ENCODE peak calls at places on chromosomes 5 and 9, in ten cellular contexts. B is mucosa of descending colon, W is tibial artery, G is A673, I is endodermal cell, S is stomach, Q is breast epithelium, Y is brain microvascular endothelial cell, E is IMR-90, K is heart left ventricle. C is an unnamed sample. For H3K36me3, the result is how much of the 10 kb centered on the place peaks cover.

GRCh38 chr5:146560205-146560812 is 44.3 kb upstream of the GPR151 start:
- DNase-seq in B (no peak), W (no peak), G (no peak), I (peak), S (no peak), Q (no peak), Y (no peak), E (peak), K (no peak), C (peak)

GRCh38 chr5:84088996-84089395 is 295.7 kb downstream of the EDIL3 start:
- DNase-seq in B (peak), W (no peak), G (peak), I (no peak), S (no peak), Q (no peak), Y (peak), E (peak), K (no peak), C (no peak)

GRCh38 chr5:83048277-83048676 is 28.9 kb downstream of the TMEM167A start:
- DNase-seq in B (no peak), W (no peak), G (no peak), I (no peak), S (no peak), Q (no peak), Y (peak), E (peak), K (no peak), C (no peak)

GRCh38 chr5:100553209-100553608 is 18.0 kb downstream of the FAM174A start:
- DNase-seq in B (no peak), W (no peak), G (no peak), I (no peak), S (no peak), Q (no peak), Y (no peak), E (peak), K (no peak), C (no peak)

GRCh38 chr9:5626727-5627634 is 1.9 kb upstream of the RIC1 start:
- DNase-seq in B (peak), W (peak), G (peak), I (no peak), S (no peak), Q (peak), Y (peak), E (peak), K (peak), C (no peak)

GRCh38 chr9:37880916-37881479 is 22.9 kb downstream of the SLC25A51 start:
- DNase-seq in B (no peak), W (no peak), G (no peak), I (no peak), S (no peak), Q (no peak), Y (no peak), E (peak), K (no peak), C (no peak)

GRCh38 chr9:26744362-26744965 is 148.1 kb downstream of the CAAP1 start:
- DNase-seq in B (no peak), W (no peak), G (peak), I (no peak), S (no peak), Q (no peak), Y (no peak), E (peak), K (no peak), C (no peak)

GRCh38 chr5:25713259-25713658 is 1068.5 kb upstream of the CDH10 start:
- DNase-seq in B (no peak), W (no peak), G (no peak), I (peak), S (no peak), Q (no peak), Y (no peak), E (no peak), K (no peak), C (peak)

GRCh38 chr5:14227501-14227900 is 84.4 kb downstream of the TRIO start:
- DNase-seq in B (no peak), W (no peak), G (no peak), I (no peak), S (no peak), Q (no peak), Y (no peak), E (no peak), K (no peak), C (no peak)

GRCh38 chr5:67673618-67674017 is 477.0 kb upstream of the CD180 start:
- DNase-seq in B (no peak), W (no peak), G (no peak), I (no peak), S (no peak), Q (no peak), Y (no peak), E (no peak), K (no peak), C (no peak)

GRCh38 chr5:172898513-172899369 is 60.5 kb upstream of the RPL26L1 start:
- DNase-seq in B (no peak), W (no peak), G (no peak), I (no peak), S (no peak), Q (no peak), Y (no peak), E (no peak), K (no peak), C (no peak)

GRCh38 chr9:129718647-129719046 is 34.2 kb downstream of the PTGES start:
- DNase-seq in B (no peak), W (no peak), G (no peak), I (no peak), S (no peak), Q (no peak), Y (no peak), E (no peak), K (no peak), C (no peak)

GRCh38 chr5:139262414-139263139 is 31.0 kb upstream of the MATR3 start:
- DNase-seq in B (peak), W (peak), G (peak), I (peak), S (peak), Q (peak), Y (peak), E (peak), K (peak), C (peak)

GRCh38 chr5:133482033-133482432 is 130.3 kb downstream of the FSTL4 start:
- DNase-seq in B (no peak), W (no peak), G (no peak), I (no peak), S (no peak), Q (no peak), Y (peak), E (no peak), K (no peak), C (no peak)

GRCh38 chr5:32571128-32571527 is 14.2 kb upstream of the SUB1 start:
- DNase-seq in B (no peak), W (no peak), G (no peak), I (no peak), S (no peak), Q (no peak), Y (no peak), E (no peak), K (no peak), C (no peak)

GRCh38 chr9:68949271-68950000 is 64.5 kb downstream of the PRKACG start:
- DNase-seq in B (no peak), W (peak), G (peak), I (peak), S (no peak), Q (peak), Y (no peak), E (no peak), K (no peak), C (no peak)

GRCh38 chr5:66511491-66511890 is 84.7 kb upstream of the MAST4 start:
- DNase-seq in B (no peak), W (no peak), G (no peak), I (no peak), S (no peak), Q (no peak), Y (no peak), E (no peak), K (no peak), C (no peak)

GRCh38 chr9:104868303-104868686 is 59.7 kb downstream of the ABCA1 start:
- DNase-seq in B (no peak), W (no peak), G (no peak), I (no peak), S (no peak), Q (no peak), Y (no peak), E (no peak), K (no peak), C (no peak)

GRCh38 chr5:93107828-93108520 is 473.0 kb downstream of the NR2F1-AS1 start:
- DNase-seq in B (no peak), W (no peak), G (no peak), I (no peak), S (no peak), Q (no peak), Y (no peak), E (no peak), K (no peak), C (no peak)

GRCh38 chr5:76111510-76112174 is 28.5 kb downstream of the SV2C start:
- DNase-seq in B (no peak), W (no peak), G (peak), I (no peak), S (no peak), Q (no peak), Y (no peak), E (no peak), K (no peak), C (no peak)

GRCh38 chr9:96222132-96222531 is 79.8 kb downstream of the HSD17B3 start:
- DNase-seq in B (no peak), W (no peak), G (peak), I (no peak), S (no peak), Q (no peak), Y (no peak), E (no peak), K (no peak), C (peak)

GRCh38 chr9:97561501-97561900 is 60.0 kb downstream of the TMOD1 start:
- DNase-seq in B (no peak), W (no peak), G (no peak), I (no peak), S (no peak), Q (no peak), Y (no peak), E (no peak), K (no peak), C (no peak)

GRCh38 chr5:174844971-174845370 is 120.6 kb downstream of the MSX2 start:
- DNase-seq in B (no peak), W (no peak), G (no peak), I (no peak), S (no peak), Q (no peak), Y (no peak), E (no peak), K (no peak), C (no peak)

GRCh38 chr5:134029156-134029555 is 24.4 kb upstream of the VDAC1 start:
- DNase-seq in B (no peak), W (no peak), G (no peak), I (no peak), S (no peak), Q (no peak), Y (peak), E (peak), K (no peak), C (no peak)

GRCh38 chr5:128271859-128272446 is 188.4 kb downstream of the SLC12A2 start:
- DNase-seq in B (no peak), W (no peak), G (no peak), I (no peak), S (no peak), Q (no peak), Y (peak), E (peak), K (peak), C (no peak)

GRCh38 chr5:74188341-74188740 is 452.2 kb downstream of the ENC1 start:
- DNase-seq in B (no peak), W (no peak), G (no peak), I (no peak), S (no peak), Q (no peak), Y (no peak), E (no peak), K (no peak), C (no peak)

GRCh38 chr5:141848771-141849370 is 29.3 kb downstream of the PCDH1 start:
- DNase-seq in B (peak), W (peak), G (no peak), I (peak), S (peak), Q (peak), Y (peak), E (peak), K (no peak), C (peak)

GRCh38 chr9:109088221-109088620 is 31.5 kb downstream of the TMEM245 start:
- DNase-seq in B (no peak), W (no peak), G (no peak), I (no peak), S (no peak), Q (no peak), Y (no peak), E (peak), K (no peak), C (no peak)
- H3K36me3 ChIP-seq in B (under half), W (half or more), G (half or more), I (half or more), S (under half), Q (under half), Y (under half), E (under half), K (half or more), C (under half)

GRCh38 chr9:136472640-136473353 is 10.0 kb downstream of the SEC16A start:
- DNase-seq in B (no peak), W (no peak), G (no peak), I (no peak), S (no peak), Q (no peak), Y (no peak), E (no peak), K (no peak), C (no peak)
- H3K36me3 ChIP-seq in B (under half), W (half or more), G (half or more), I (half or more), S (half or more), Q (under half), Y (half or more), E (half or more), K (half or more), C (half or more)

DNA sequence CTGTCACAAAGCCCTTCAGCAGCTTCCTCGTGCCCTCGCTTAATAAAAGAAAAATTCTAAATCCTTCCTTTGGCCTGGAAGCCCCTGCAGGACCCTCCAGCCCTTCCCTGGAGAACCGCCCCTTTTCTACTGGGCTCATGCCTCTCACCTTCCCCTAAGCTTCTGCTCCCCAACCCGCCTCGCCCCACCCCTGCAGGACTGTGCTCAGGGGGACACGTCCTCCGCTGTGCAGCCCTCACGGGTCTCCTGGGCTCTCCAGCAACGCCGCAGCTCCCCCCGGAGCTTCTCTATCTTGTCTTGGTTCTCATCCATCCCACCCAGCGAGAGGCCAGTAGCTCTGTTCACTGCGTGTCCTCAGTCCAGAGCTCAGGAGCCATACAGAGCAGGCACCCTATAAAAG is 65.6 kb upstream of the SARDH start:
- DNase-seq in B (no peak), W (no peak), G (no peak), I (no peak), S (no peak), Q (no peak), Y (no peak), E (no peak), K (no peak), C (no peak)
- H3K36me3 ChIP-seq in B (under half), W (under half), G (under half), I (under half), S (under half), Q (under half), Y (under half), E (under half), K (under half), C (under half)

GRCh38 chr9:92639791-92640271 is 30.1 kb downstream of the IPPK start:
- DNase-seq in B (no peak), W (no peak), G (no peak), I (no peak), S (peak), Q (no peak), Y (no peak), E (no peak), K (no peak), C (no peak)

GRCh38 chr9:92637886-92638620 is 31.9 kb downstream of the IPPK start:
- DNase-seq in B (no peak), W (peak), G (no peak), I (no peak), S (peak), Q (no peak), Y (no peak), E (no peak), K (no peak), C (no peak)

GRCh38 chr9:92639124-92639523 is 30.8 kb downstream of the IPPK start:
- DNase-seq in B (no peak), W (no peak), G (no peak), I (no peak), S (peak), Q (no peak), Y (no peak), E (no peak), K (no peak), C (no peak)

GRCh38 chr9:92637331-92637730 is 32.6 kb downstream of the IPPK start:
- DNase-seq in B (no peak), W (peak), G (no peak), I (peak), S (peak), Q (no peak), Y (no peak), E (no peak), K (no peak), C (no peak)

DNA sequence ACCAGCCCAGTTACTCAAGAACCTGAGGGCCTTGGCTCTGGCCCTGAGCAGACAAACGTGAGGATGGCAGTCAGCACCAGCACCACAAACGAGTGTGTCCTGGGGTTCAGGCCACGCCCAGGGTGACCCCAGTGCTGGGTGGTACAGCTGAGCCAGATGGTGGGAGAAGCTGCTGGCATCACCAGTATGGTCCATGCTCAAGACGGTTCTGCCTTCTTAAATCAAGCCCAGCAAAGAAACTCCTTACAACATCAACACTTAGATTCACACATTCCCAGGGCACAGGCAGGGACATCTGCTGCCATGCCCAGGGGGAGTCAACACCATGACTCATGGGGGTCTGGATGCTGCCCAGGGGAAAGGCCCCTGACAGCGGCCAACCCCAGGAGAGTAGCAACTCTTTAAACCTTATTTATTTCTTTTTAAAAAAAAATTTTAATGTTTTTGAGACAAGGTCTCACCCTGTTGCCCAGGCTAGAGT is 31.3 kb downstream of the IPPK start:
- DNase-seq in B (no peak), W (no peak), G (no peak), I (no peak), S (peak), Q (no peak), Y (no peak), E (no peak), K (no peak), C (no peak)
- H3K36me3 ChIP-seq in B (under half), W (half or more), G (under half), I (under half), S (half or more), Q (under half), Y (half or more), E (half or more), K (half or more), C (under half)